ENCODE peak calls at places on chromosomes 4 and X, in four cellular contexts. O is suprapubic skin; H is CD8-positive, alpha-beta T cell; U is breast epithelium. X is an unnamed sample.

GRCh38 chr4:175560628-175561027 is 251.4 kb downstream of the GPM6A start:
- DNase-seq in U (no peak), O (no peak), H (no peak), X (no peak)

GRCh38 chr4:156798438-156798837 is 173.2 kb downstream of the PDGFC start:
- DNase-seq in H (no peak), O (no peak), U (no peak), X (no peak)

GRCh38 chrX:39550795-39551361 is 546.9 kb downstream of the BCOR start:
- DNase-seq in H (no peak), O (no peak), U (no peak), X (no peak)

GRCh38 chr4:59249110-59249509 is 1951.0 kb upstream of the ADGRL3 start:
- DNase-seq in H (no peak), O (no peak), U (no peak), X (no peak)

GRCh38 chr4:40699648-40700047 is 50.1 kb upstream of the NSUN7 start:
- DNase-seq in H (no peak), O (no peak), U (no peak), X (no peak)

GRCh38 chr4:21002976-21003375 is 302.7 kb downstream of the PACRGL start:
- DNase-seq in H (no peak), O (no peak), U (no peak), X (no peak)

GRCh38 chr4:106671711-106672110 is 303.1 kb upstream of the GIMD1 start:
- DNase-seq in H (no peak), U (no peak), O (no peak), X (no peak)

GRCh38 chrX:19794690-19795089 is 92.7 kb downstream of the SH3KBP1 start:
- DNase-seq in H (no peak), O (no peak), U (no peak), X (no peak)

GRCh38 chr4:137934921-137935320 is 307.2 kb downstream of the SLC7A11 start:
- DNase-seq in U (no peak), O (no peak), H (no peak), X (no peak)

GRCh38 chr4:156672924-156673323 is 298.7 kb downstream of the PDGFC start:
- DNase-seq in O (no peak), H (no peak), U (no peak), X (no peak)

GRCh38 chr4:128241425-128241913 is 46.1 kb downstream of the PGRMC2 start:
- DNase-seq in H (no peak), U (peak; percentile 76), O (peak; percentile 76), X (no peak)

GRCh38 chrX:134548844-134549205 is 88.9 kb downstream of the HPRT1 start:
- DNase-seq in H (no peak), O (no peak), U (no peak), X (no peak)

GRCh38 chr4:184471872-184472539 is 2.3 kb downstream of the IRF2 start:
- DNase-seq in O (no peak), U (no peak), H (no peak), X (no peak)

GRCh38 chrX:80022363-80023031 is 7.9 kb downstream of the TBX22 start:
- DNase-seq in H (no peak), U (no peak), O (no peak), X (no peak)

GRCh38 chrX:12080265-12080664 is 58.0 kb upstream of the FRMPD4 start:
- DNase-seq in H (no peak), O (no peak), U (no peak), X (no peak)

GRCh38 chrX:133630362-133630761 is 215.1 kb upstream of the GPC4 start:
- DNase-seq in O (no peak), H (no peak), U (no peak), X (no peak)

GRCh38 chrX:50920132-50920531 is 9.6 kb downstream of the BMP15 start:
- DNase-seq in U (no peak), H (no peak), O (no peak), X (no peak)

GRCh38 chr4:169823685-169824084 is 65.9 kb upstream of the HPF1 start:
- DNase-seq in O (no peak), U (no peak), H (no peak), X (no peak)

GRCh38 chr4:10061650-10062415 is 40.5 kb upstream of the SLC2A9 start:
- DNase-seq in O (no peak), H (no peak), U (no peak), X (no peak)

GRCh38 chr4:86840858-86841257 is 8.3 kb downstream of the SLC10A6 start:
- DNase-seq in O (no peak), U (no peak), H (no peak), X (no peak)

GRCh38 chrX:154056739-154057367 is 37.2 kb upstream of the IRAK1 start:
- DNase-seq in O (no peak), U (no peak), H (no peak), X (no peak)

GRCh38 chr4:134567461-134567860 is 365.9 kb upstream of the PABPC4L start:
- DNase-seq in O (no peak), H (no peak), U (no peak), X (no peak)

GRCh38 chr4:121711263-121712000 is 14.7 kb upstream of the ANXA5 start:
- DNase-seq in O (peak; percentile 91), U (peak; percentile 69), H (no peak), X (peak; percentile 73)
- H3K4me3 ChIP-seq in O (peak overlapping the region; percentile 6), U (peak overlapping the region; percentile 4), H (no peak overlapping the region), X (no peak overlapping the region)

GRCh38 chrX:37905436-37906147 is 58.2 kb upstream of the DYNLT3 start:
- DNase-seq in H (no peak), U (no peak), O (no peak), X (no peak)
- H3K4me3 ChIP-seq in H (no peak overlapping the region), U (no peak overlapping the region), O (peak overlapping the region; percentile 7), X (no peak overlapping the region)

GRCh38 chr4:171924761-171925376 is 111.7 kb downstream of the GALNTL6 start:
- DNase-seq in H (no peak), O (no peak), U (no peak), X (no peak)
- H3K4me3 ChIP-seq in H (no peak overlapping the region), O (no peak overlapping the region), U (no peak overlapping the region), X (no peak overlapping the region)

GRCh38 chr4:181959121-181959520 is 284.1 kb upstream of the TENM3 start:
- DNase-seq in U (no peak), H (no peak), O (no peak), X (no peak)
- H3K4me3 ChIP-seq in U (no peak overlapping the region), H (no peak overlapping the region), O (no peak overlapping the region), X (no peak overlapping the region)

GRCh38 chrX:101932249-101932570 is 383 bp upstream of the ZMAT1 start:
- DNase-seq in H (no peak), U (no peak), O (no peak), X (no peak)
- H3K4me3 ChIP-seq in H (peak overlapping the region; percentile 48), U (peak overlapping the region; percentile 65), O (peak overlapping the region; percentile 73), X (no peak overlapping the region)

GRCh38 chr4:180057198-180057821 is 2185.9 kb upstream of the TENM3 start:
- DNase-seq in O (no peak), H (no peak), U (no peak), X (no peak)

GRCh38 chr4:180058731-180059215 is 2184.4 kb upstream of the TENM3 start:
- DNase-seq in U (no peak), O (no peak), H (no peak), X (peak; percentile 32)

GRCh38 chr4:180060159-180060889 is 2182.9 kb upstream of the TENM3 start:
- DNase-seq in U (no peak), H (no peak), O (no peak), X (no peak)

GRCh38 chr4:180057891-180058643 is 2185.1 kb upstream of the TENM3 start:
- DNase-seq in U (no peak), O (no peak), H (no peak), X (no peak)

GRCh38 chr4:180059216-180059881 is 2183.9 kb upstream of the TENM3 start:
- DNase-seq in H (no peak), O (no peak), U (no peak), X (no peak)
- H3K4me3 ChIP-seq in H (no peak overlapping the region), O (peak overlapping the region; percentile 60), U (peak overlapping the region; percentile 37), X (peak overlapping the region; percentile 31)

GRCh38 chrX:102654696-102655095 is 3.4 kb downstream of the GPRASP1 start:
- DNase-seq in O (no peak), U (no peak), H (no peak), X (no peak)

GRCh38 chrX:102658551-102658950 is 7.3 kb downstream of the GPRASP1 start:
- DNase-seq in U (no peak), O (no peak), H (no peak), X (no peak)

GRCh38 chrX:102659790-102660757 is 8.8 kb downstream of the GPRASP1 start:
- DNase-seq in U (peak; percentile 64), O (peak; percentile 92), H (peak; percentile 77), X (peak; percentile 88)
- H3K4me3 ChIP-seq in U (peak overlapping the region; percentile 42), O (peak overlapping the region; percentile 52), H (peak overlapping the region; percentile 40), X (peak overlapping the region; percentile 27)

DNA sequence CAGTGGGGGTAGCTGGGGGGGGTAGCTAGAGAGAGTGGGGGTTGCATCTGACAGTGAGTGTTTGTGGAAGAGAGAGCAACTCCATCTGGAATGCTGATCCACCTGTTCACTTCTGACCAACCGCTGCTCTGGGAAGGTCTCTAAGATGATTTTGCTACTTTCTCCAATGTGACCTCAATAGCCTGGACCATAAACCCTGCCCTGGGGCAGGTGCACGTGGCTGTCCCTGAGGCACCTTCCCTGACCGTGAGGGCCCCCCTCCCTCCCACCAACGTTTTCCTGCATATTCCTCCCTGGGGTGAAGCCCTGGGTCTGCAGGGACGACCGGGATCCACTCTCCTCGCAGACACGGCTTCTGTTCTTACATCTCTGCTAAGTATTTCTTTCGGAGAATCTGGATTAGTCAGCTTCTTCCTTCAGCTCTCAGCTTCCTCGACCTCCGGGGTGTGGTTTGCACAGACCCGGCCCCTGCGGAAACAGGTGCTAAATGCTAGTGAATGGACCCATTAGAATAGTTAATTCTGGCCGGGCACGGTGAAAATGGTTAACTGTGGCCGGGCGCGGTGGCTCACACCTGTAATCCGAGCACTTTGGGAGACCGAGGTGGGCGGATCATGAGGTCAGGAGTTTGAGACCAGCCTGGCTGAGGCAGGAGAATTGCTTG is 21.4 kb upstream of the PLCXD1 start:
- DNase-seq in O (no peak), H (no peak), U (no peak), X (no peak)
- H3K4me3 ChIP-seq in O (no peak overlapping the region), H (no peak overlapping the region), U (no peak overlapping the region), X (no peak overlapping the region)

GRCh38 chr4:124090007-124090406 is 622.5 kb downstream of the ANKRD50 start:
- DNase-seq in O (no peak), H (no peak), U (no peak), X (no peak)

GRCh38 chr4:124083706-124084105 is 628.8 kb downstream of the ANKRD50 start:
- DNase-seq in H (no peak), U (no peak), O (no peak), X (no peak)

GRCh38 chr4:124085561-124086180 is 626.9 kb downstream of the ANKRD50 start:
- DNase-seq in H (no peak), O (no peak), U (no peak), X (no peak)
- H3K4me3 ChIP-seq in H (no peak overlapping the region), O (no peak overlapping the region), U (no peak overlapping the region), X (no peak overlapping the region)

X was measured in lung.